ENCODE peak calls at places on chromosomes 5 and 9, in eight cellular contexts. One of them, this sample, is unnamed.

GRCh38 chr5:17964067-17964466 is 329.8 kb downstream of the TAF11L14 start:
- DNase-seq in stimulated activated CD4-positive, alpha-beta T cell treated with anti-CD3 and anti-CD28 coated beads, TNF-alpha, amount 100 ng/mL, for 1 hour: no peak
- DNase-seq in stimulated activated CD8-positive, alpha-beta memory T cell treated with anti-CD3 and anti-CD28 coated beads, Interleukin-15, amount 100 ng/mL, for 24 hours: no peak
- DNase-seq in NCI-H774: no peak
- DNase-seq in frontal cortex: no peak
- DNase-seq in EL: no peak
- DNase-seq in Caki2: no peak
- DNase-seq in CD4-positive, alpha-beta memory T cell: no peak
- DNase-seq in this sample: no peak

GRCh38 chr5:66717455-66718373 is 121.5 kb downstream of the MAST4 start:
- DNase-seq in stimulated activated CD4-positive, alpha-beta T cell treated with anti-CD3 and anti-CD28 coated beads, TNF-alpha, amount 100 ng/mL, for 1 hour: no peak
- DNase-seq in stimulated activated CD8-positive, alpha-beta memory T cell treated with anti-CD3 and anti-CD28 coated beads, Interleukin-15, amount 100 ng/mL, for 24 hours: no peak
- DNase-seq in NCI-H774: no peak
- DNase-seq in frontal cortex: no peak
- DNase-seq in EL: no peak
- DNase-seq in Caki2: no peak
- DNase-seq in CD4-positive, alpha-beta memory T cell: no peak
- DNase-seq in this sample: no peak

GRCh38 chr5:140108093-140109049 is 5.5 kb upstream of the PURA start:
- DNase-seq in stimulated activated CD4-positive, alpha-beta T cell treated with anti-CD3 and anti-CD28 coated beads, TNF-alpha, amount 100 ng/mL, for 1 hour: peak
- DNase-seq in stimulated activated CD8-positive, alpha-beta memory T cell treated with anti-CD3 and anti-CD28 coated beads, Interleukin-15, amount 100 ng/mL, for 24 hours: no peak
- DNase-seq in NCI-H774: no peak
- DNase-seq in frontal cortex: no peak
- DNase-seq in EL: peak
- DNase-seq in Caki2: peak
- DNase-seq in CD4-positive, alpha-beta memory T cell: no peak
- DNase-seq in this sample: peak

GRCh38 chr9:129352157-129352870 is 174.3 kb upstream of the IER5L start:
- DNase-seq in stimulated activated CD4-positive, alpha-beta T cell treated with anti-CD3 and anti-CD28 coated beads, TNF-alpha, amount 100 ng/mL, for 1 hour: no peak
- DNase-seq in stimulated activated CD8-positive, alpha-beta memory T cell treated with anti-CD3 and anti-CD28 coated beads, Interleukin-15, amount 100 ng/mL, for 24 hours: no peak
- DNase-seq in NCI-H774: peak
- DNase-seq in frontal cortex: no peak
- DNase-seq in EL: no peak
- DNase-seq in Caki2: no peak
- DNase-seq in CD4-positive, alpha-beta memory T cell: no peak
- DNase-seq in this sample: no peak

GRCh38 chr5:15834596-15835245 is 334.7 kb downstream of the FBXL7 start:
- DNase-seq in stimulated activated CD4-positive, alpha-beta T cell treated with anti-CD3 and anti-CD28 coated beads, TNF-alpha, amount 100 ng/mL, for 1 hour: no peak
- DNase-seq in stimulated activated CD8-positive, alpha-beta memory T cell treated with anti-CD3 and anti-CD28 coated beads, Interleukin-15, amount 100 ng/mL, for 24 hours: no peak
- DNase-seq in NCI-H774: peak
- DNase-seq in frontal cortex: no peak
- DNase-seq in EL: peak
- DNase-seq in Caki2: peak
- DNase-seq in CD4-positive, alpha-beta memory T cell: no peak
- DNase-seq in this sample: no peak

GRCh38 chr5:139635191-139635590 is 13.0 kb upstream of the CXXC5 start:
- DNase-seq in stimulated activated CD4-positive, alpha-beta T cell treated with anti-CD3 and anti-CD28 coated beads, TNF-alpha, amount 100 ng/mL, for 1 hour: no peak
- DNase-seq in stimulated activated CD8-positive, alpha-beta memory T cell treated with anti-CD3 and anti-CD28 coated beads, Interleukin-15, amount 100 ng/mL, for 24 hours: no peak
- DNase-seq in NCI-H774: no peak
- DNase-seq in frontal cortex: no peak
- DNase-seq in EL: no peak
- DNase-seq in Caki2: no peak
- DNase-seq in CD4-positive, alpha-beta memory T cell: no peak
- DNase-seq in this sample: no peak

GRCh38 chr9:112764344-112764743 is 13.8 kb downstream of the SNX30 start:
- DNase-seq in stimulated activated CD4-positive, alpha-beta T cell treated with anti-CD3 and anti-CD28 coated beads, TNF-alpha, amount 100 ng/mL, for 1 hour: no peak
- DNase-seq in stimulated activated CD8-positive, alpha-beta memory T cell treated with anti-CD3 and anti-CD28 coated beads, Interleukin-15, amount 100 ng/mL, for 24 hours: no peak
- DNase-seq in NCI-H774: no peak
- DNase-seq in frontal cortex: no peak
- DNase-seq in EL: peak
- DNase-seq in Caki2: no peak
- DNase-seq in CD4-positive, alpha-beta memory T cell: no peak
- DNase-seq in this sample: peak

GRCh38 chr5:123717139-123717538 is 205.2 kb downstream of the CSNK1G3 start:
- DNase-seq in stimulated activated CD4-positive, alpha-beta T cell treated with anti-CD3 and anti-CD28 coated beads, TNF-alpha, amount 100 ng/mL, for 1 hour: no peak
- DNase-seq in stimulated activated CD8-positive, alpha-beta memory T cell treated with anti-CD3 and anti-CD28 coated beads, Interleukin-15, amount 100 ng/mL, for 24 hours: no peak
- DNase-seq in NCI-H774: no peak
- DNase-seq in frontal cortex: no peak
- DNase-seq in EL: peak
- DNase-seq in Caki2: no peak
- DNase-seq in CD4-positive, alpha-beta memory T cell: no peak
- DNase-seq in this sample: no peak

GRCh38 chr9:16460711-16461110 is 409.8 kb downstream of the BNC2 start:
- DNase-seq in stimulated activated CD4-positive, alpha-beta T cell treated with anti-CD3 and anti-CD28 coated beads, TNF-alpha, amount 100 ng/mL, for 1 hour: no peak
- DNase-seq in stimulated activated CD8-positive, alpha-beta memory T cell treated with anti-CD3 and anti-CD28 coated beads, Interleukin-15, amount 100 ng/mL, for 24 hours: no peak
- DNase-seq in NCI-H774: no peak
- DNase-seq in frontal cortex: no peak
- DNase-seq in EL: no peak
- DNase-seq in Caki2: no peak
- DNase-seq in CD4-positive, alpha-beta memory T cell: no peak
- DNase-seq in this sample: no peak

GRCh38 chr5:113340537-113340936 is 94.3 kb downstream of the TSSK1B start:
- DNase-seq in stimulated activated CD4-positive, alpha-beta T cell treated with anti-CD3 and anti-CD28 coated beads, TNF-alpha, amount 100 ng/mL, for 1 hour: no peak
- DNase-seq in stimulated activated CD8-positive, alpha-beta memory T cell treated with anti-CD3 and anti-CD28 coated beads, Interleukin-15, amount 100 ng/mL, for 24 hours: no peak
- DNase-seq in NCI-H774: no peak
- DNase-seq in frontal cortex: no peak
- DNase-seq in EL: peak
- DNase-seq in Caki2: no peak
- DNase-seq in CD4-positive, alpha-beta memory T cell: no peak
- DNase-seq in this sample: no peak

GRCh38 chr9:89359636-89360315 is 41.5 kb downstream of the SECISBP2 start:
- DNase-seq in stimulated activated CD4-positive, alpha-beta T cell treated with anti-CD3 and anti-CD28 coated beads, TNF-alpha, amount 100 ng/mL, for 1 hour: no peak
- DNase-seq in stimulated activated CD8-positive, alpha-beta memory T cell treated with anti-CD3 and anti-CD28 coated beads, Interleukin-15, amount 100 ng/mL, for 24 hours: no peak
- DNase-seq in NCI-H774: no peak
- DNase-seq in frontal cortex: no peak
- DNase-seq in EL: no peak
- DNase-seq in Caki2: no peak
- DNase-seq in CD4-positive, alpha-beta memory T cell: no peak
- DNase-seq in this sample: no peak